ENCODE peak calls at places on chromosomes 12 and 14, in nine cellular contexts. One of them, this sample, is unnamed.

GRCh38 chr12:92717202-92717601 is 14.4 kb downstream of the PLEKHG7 start:
- DNase-seq in GM12865: no peak
- DNase-seq in AG09309: peak
- DNase-seq in cardiac muscle cell: peak
- DNase-seq in cardiac fibroblast: peak
- DNase-seq in osteocyte: no peak
- DNase-seq in GM10248: no peak
- DNase-seq in left ventricle myocardium inferior: no peak
- DNase-seq in brain microvascular endothelial cell: peak
- DNase-seq in this sample: no peak

GRCh38 chr12:89775336-89776005 is 66.8 kb upstream of the ATP2B1 start:
- DNase-seq in GM12865: no peak
- DNase-seq in AG09309: no peak
- DNase-seq in cardiac muscle cell: no peak
- DNase-seq in cardiac fibroblast: no peak
- DNase-seq in osteocyte: no peak
- DNase-seq in GM10248: no peak
- DNase-seq in left ventricle myocardium inferior: no peak
- DNase-seq in brain microvascular endothelial cell: no peak
- DNase-seq in this sample: no peak

GRCh38 chr12:95959107-95959506 is 16.0 kb downstream of the AMDHD1 start:
- DNase-seq in GM12865: no peak
- DNase-seq in AG09309: no peak
- DNase-seq in cardiac muscle cell: peak
- DNase-seq in cardiac fibroblast: peak
- DNase-seq in osteocyte: no peak
- DNase-seq in GM10248: no peak
- DNase-seq in left ventricle myocardium inferior: no peak
- DNase-seq in brain microvascular endothelial cell: no peak
- DNase-seq in this sample: no peak

GRCh38 chr14:53090853-53091252 is 62.3 kb downstream of the DDHD1 start:
- DNase-seq in GM12865: no peak
- DNase-seq in AG09309: no peak
- DNase-seq in cardiac muscle cell: no peak
- DNase-seq in cardiac fibroblast: no peak
- DNase-seq in osteocyte: no peak
- DNase-seq in GM10248: no peak
- DNase-seq in left ventricle myocardium inferior: no peak
- DNase-seq in brain microvascular endothelial cell: no peak
- DNase-seq in this sample: no peak

GRCh38 chr12:92574911-92575570 is 127.7 kb upstream of the PLEKHG7 start:
- DNase-seq in GM12865: no peak
- DNase-seq in AG09309: no peak
- DNase-seq in cardiac muscle cell: no peak
- DNase-seq in cardiac fibroblast: no peak
- DNase-seq in osteocyte: no peak
- DNase-seq in GM10248: no peak
- DNase-seq in left ventricle myocardium inferior: no peak
- DNase-seq in brain microvascular endothelial cell: no peak
- DNase-seq in this sample: no peak

GRCh38 chr14:72907886-72908285 is 14.0 kb upstream of the DPF3 start:
- DNase-seq in GM12865: no peak
- DNase-seq in AG09309: no peak
- DNase-seq in cardiac muscle cell: peak
- DNase-seq in cardiac fibroblast: no peak
- DNase-seq in osteocyte: no peak
- DNase-seq in GM10248: no peak
- DNase-seq in left ventricle myocardium inferior: no peak
- DNase-seq in brain microvascular endothelial cell: peak
- DNase-seq in this sample: no peak

GRCh38 chr12:65232490-65233077 is 45.9 kb upstream of the MSRB3 start:
- DNase-seq in GM12865: peak
- DNase-seq in AG09309: no peak
- DNase-seq in cardiac muscle cell: peak
- DNase-seq in cardiac fibroblast: peak
- DNase-seq in osteocyte: no peak
- DNase-seq in GM10248: peak
- DNase-seq in left ventricle myocardium inferior: no peak
- DNase-seq in brain microvascular endothelial cell: no peak
- DNase-seq in this sample: no peak

GRCh38 chr14:69539631-69540410 is 34.9 kb downstream of the CCDC177 start:
- DNase-seq in GM12865: no peak
- DNase-seq in AG09309: peak
- DNase-seq in cardiac muscle cell: peak
- DNase-seq in cardiac fibroblast: peak
- DNase-seq in osteocyte: no peak
- DNase-seq in GM10248: no peak
- DNase-seq in left ventricle myocardium inferior: no peak
- DNase-seq in brain microvascular endothelial cell: no peak
- DNase-seq in this sample: no peak

GRCh38 chr12:6352198-6353173 is 10.6 kb upstream of the TNFRSF1A start:
- DNase-seq in GM12865: no peak
- DNase-seq in AG09309: no peak
- DNase-seq in cardiac muscle cell: no peak
- DNase-seq in cardiac fibroblast: no peak
- DNase-seq in osteocyte: no peak
- DNase-seq in GM10248: no peak
- DNase-seq in left ventricle myocardium inferior: no peak
- DNase-seq in brain microvascular endothelial cell: no peak
- DNase-seq in this sample: no peak

GRCh38 chr14:60651936-60652673 is 2.8 kb upstream of the SIX1 start:
- DNase-seq in GM12865: no peak
- DNase-seq in AG09309: no peak
- DNase-seq in cardiac muscle cell: no peak
- DNase-seq in cardiac fibroblast: no peak
- DNase-seq in osteocyte: no peak
- DNase-seq in GM10248: no peak
- DNase-seq in left ventricle myocardium inferior: no peak
- DNase-seq in brain microvascular endothelial cell: no peak
- DNase-seq in this sample: no peak

GRCh38 chr14:88660056-88660455 is 97.2 kb downstream of the ZC3H14 start:
- DNase-seq in GM12865: no peak
- DNase-seq in AG09309: peak
- DNase-seq in cardiac muscle cell: peak
- DNase-seq in cardiac fibroblast: peak
- DNase-seq in osteocyte: no peak
- DNase-seq in GM10248: no peak
- DNase-seq in left ventricle myocardium inferior: no peak
- DNase-seq in brain microvascular endothelial cell: no peak
- DNase-seq in this sample: no peak

GRCh38 chr14:101962503-101962874 is 1.9 kb upstream of the DYNC1H1 start:
- DNase-seq in GM12865: no peak
- DNase-seq in AG09309: peak
- DNase-seq in cardiac muscle cell: peak
- DNase-seq in cardiac fibroblast: peak
- DNase-seq in osteocyte: peak
- DNase-seq in GM10248: no peak
- DNase-seq in left ventricle myocardium inferior: peak
- DNase-seq in brain microvascular endothelial cell: peak
- DNase-seq in this sample: no peak

GRCh38 chr14:42163136-42163535 is 556.5 kb downstream of the LRFN5 start:
- DNase-seq in GM12865: no peak
- DNase-seq in AG09309: no peak
- DNase-seq in cardiac muscle cell: no peak
- DNase-seq in cardiac fibroblast: no peak
- DNase-seq in osteocyte: no peak
- DNase-seq in GM10248: no peak
- DNase-seq in left ventricle myocardium inferior: no peak
- DNase-seq in brain microvascular endothelial cell: no peak
- DNase-seq in this sample: no peak

GRCh38 chr14:50109342-50109741 is 7.0 kb downstream of the VCPKMT start:
- DNase-seq in GM12865: no peak
- DNase-seq in AG09309: no peak
- DNase-seq in cardiac muscle cell: peak
- DNase-seq in cardiac fibroblast: peak
- DNase-seq in osteocyte: no peak
- DNase-seq in GM10248: no peak
- DNase-seq in left ventricle myocardium inferior: no peak
- DNase-seq in brain microvascular endothelial cell: peak
- DNase-seq in this sample: no peak
- TF ChIP-seq CTCF in GM12865: no peak
- TF ChIP-seq CTCF in AG09309: peak
- TF ChIP-seq CTCF in cardiac muscle cell: peak
- TF ChIP-seq CTCF in cardiac fibroblast: peak
- TF ChIP-seq CTCF in osteocyte: peak
- TF ChIP-seq CTCF in GM10248: no peak
- TF ChIP-seq CTCF in left ventricle myocardium inferior: no peak
- TF ChIP-seq CTCF in brain microvascular endothelial cell: peak
- TF ChIP-seq CTCF in this sample: peak

DNA sequence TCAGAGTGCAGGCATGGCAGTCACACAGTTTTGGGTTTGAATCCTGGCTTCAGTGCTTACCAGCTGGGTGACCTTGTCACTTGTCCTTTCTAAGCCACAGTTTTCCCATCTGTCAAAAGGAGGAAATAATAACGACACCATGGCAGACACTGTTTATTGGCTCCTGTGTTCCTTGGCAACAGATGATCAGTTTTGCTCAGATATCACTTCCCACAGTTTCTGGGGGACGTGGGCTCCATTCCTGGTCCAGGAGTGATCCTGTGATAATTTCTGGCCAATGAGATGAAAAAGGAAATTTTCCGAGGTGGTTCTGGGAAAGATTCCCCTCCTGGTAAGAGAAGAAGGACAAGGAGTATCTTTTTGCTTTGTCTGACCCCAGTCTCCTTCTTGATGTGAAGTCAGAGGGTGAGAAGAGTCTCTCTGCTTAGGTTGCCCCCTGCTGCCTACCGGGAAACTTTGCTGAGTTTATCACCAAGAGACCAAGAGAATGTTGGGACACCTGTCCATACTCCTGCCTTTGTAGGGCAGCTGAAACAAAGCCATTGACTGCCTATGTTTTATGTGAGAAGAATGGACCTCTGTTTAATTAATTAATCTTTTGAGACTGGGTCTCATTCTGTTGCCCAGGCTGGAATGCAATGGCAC is 178.9 kb upstream of the NRXN3 start:
- DNase-seq in GM12865: peak
- DNase-seq in AG09309: no peak
- DNase-seq in cardiac muscle cell: no peak
- DNase-seq in cardiac fibroblast: no peak
- DNase-seq in osteocyte: peak
- DNase-seq in GM10248: no peak
- DNase-seq in left ventricle myocardium inferior: no peak
- DNase-seq in brain microvascular endothelial cell: no peak
- DNase-seq in this sample: no peak
- TF ChIP-seq CTCF in GM12865: peak
- TF ChIP-seq CTCF in AG09309: no peak
- TF ChIP-seq CTCF in cardiac muscle cell: peak
- TF ChIP-seq CTCF in cardiac fibroblast: peak
- TF ChIP-seq CTCF in osteocyte: no peak
- TF ChIP-seq CTCF in GM10248: no peak
- TF ChIP-seq CTCF in left ventricle myocardium inferior: peak
- TF ChIP-seq CTCF in brain microvascular endothelial cell: peak
- TF ChIP-seq CTCF in this sample: no peak

DNA sequence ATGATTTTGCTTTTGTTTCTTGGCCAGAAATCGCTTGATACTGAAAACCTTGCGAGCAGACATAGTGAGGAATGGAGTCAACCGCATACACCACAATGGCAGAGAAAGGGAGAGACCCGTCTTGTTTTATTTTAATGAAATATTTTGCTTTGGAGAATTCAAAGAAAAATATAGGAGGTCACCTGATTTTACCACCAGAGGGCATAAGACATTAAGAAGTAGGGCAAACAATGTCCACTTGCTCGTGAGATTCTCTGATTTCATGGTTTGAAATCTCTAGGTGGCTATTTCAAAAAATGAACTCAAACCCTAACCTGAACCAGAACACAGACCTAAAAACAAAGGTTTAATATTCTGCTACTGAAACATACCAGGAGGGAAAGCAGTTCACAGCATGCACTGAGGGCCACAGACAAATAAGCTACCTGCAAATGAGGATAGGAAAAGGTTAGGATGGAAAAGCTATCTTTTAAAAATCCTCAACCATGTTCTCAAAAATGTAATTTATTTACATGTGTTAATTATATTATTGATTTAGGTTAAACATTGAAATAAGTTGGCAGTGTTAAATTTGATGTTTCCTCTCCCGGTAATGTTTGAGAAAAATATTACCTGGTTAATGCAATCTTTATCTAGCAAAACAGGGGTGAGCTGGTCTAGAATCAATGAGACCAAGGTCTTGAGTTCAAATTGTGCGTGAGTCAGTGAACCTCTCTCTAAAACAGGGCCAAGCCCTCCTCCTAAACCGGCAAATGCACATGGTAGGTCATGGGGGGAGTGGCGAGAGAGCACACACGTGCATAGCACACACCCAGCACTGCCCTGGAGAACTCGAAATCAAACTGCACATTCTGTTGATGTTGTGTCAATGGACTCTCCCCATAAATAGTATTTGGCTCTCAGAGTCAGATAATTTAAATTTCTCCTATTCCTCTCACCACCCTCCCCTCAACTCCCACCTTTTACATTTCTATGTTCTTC is 12.5 kb downstream of the IFNG-AS1 start:
- DNase-seq in GM12865: peak
- DNase-seq in AG09309: peak
- DNase-seq in cardiac muscle cell: peak
- DNase-seq in cardiac fibroblast: no peak
- DNase-seq in osteocyte: no peak
- DNase-seq in GM10248: no peak
- DNase-seq in left ventricle myocardium inferior: no peak
- DNase-seq in brain microvascular endothelial cell: no peak
- DNase-seq in this sample: no peak
- TF ChIP-seq CTCF in GM12865: peak
- TF ChIP-seq CTCF in AG09309: peak
- TF ChIP-seq CTCF in cardiac muscle cell: peak
- TF ChIP-seq CTCF in cardiac fibroblast: peak
- TF ChIP-seq CTCF in osteocyte: peak
- TF ChIP-seq CTCF in GM10248: peak
- TF ChIP-seq CTCF in left ventricle myocardium inferior: peak
- TF ChIP-seq CTCF in brain microvascular endothelial cell: peak
- TF ChIP-seq CTCF in this sample: peak

GRCh38 chr12:2180737-2181082 is 127.9 kb downstream of the CACNA1C start:
- DNase-seq in GM12865: no peak
- DNase-seq in AG09309: no peak
- DNase-seq in cardiac muscle cell: no peak
- DNase-seq in cardiac fibroblast: no peak
- DNase-seq in osteocyte: no peak
- DNase-seq in GM10248: no peak
- DNase-seq in left ventricle myocardium inferior: peak
- DNase-seq in brain microvascular endothelial cell: no peak
- DNase-seq in this sample: no peak

GRCh38 chr12:2185751-2186341 is 133.1 kb downstream of the CACNA1C start:
- DNase-seq in GM12865: no peak
- DNase-seq in AG09309: peak
- DNase-seq in cardiac muscle cell: no peak
- DNase-seq in cardiac fibroblast: no peak
- DNase-seq in osteocyte: no peak
- DNase-seq in GM10248: no peak
- DNase-seq in left ventricle myocardium inferior: no peak
- DNase-seq in brain microvascular endothelial cell: no peak
- DNase-seq in this sample: no peak

GRCh38 chr12:2179953-2180736 is 127.4 kb downstream of the CACNA1C start:
- DNase-seq in GM12865: no peak
- DNase-seq in AG09309: peak
- DNase-seq in cardiac muscle cell: peak
- DNase-seq in cardiac fibroblast: peak
- DNase-seq in osteocyte: no peak
- DNase-seq in GM10248: no peak
- DNase-seq in left ventricle myocardium inferior: peak
- DNase-seq in brain microvascular endothelial cell: peak
- DNase-seq in this sample: no peak

GRCh38 chr12:2187195-2187963 is 134.6 kb downstream of the CACNA1C start:
- DNase-seq in GM12865: no peak
- DNase-seq in AG09309: no peak
- DNase-seq in cardiac muscle cell: no peak
- DNase-seq in cardiac fibroblast: no peak
- DNase-seq in osteocyte: no peak
- DNase-seq in GM10248: no peak
- DNase-seq in left ventricle myocardium inferior: no peak
- DNase-seq in brain microvascular endothelial cell: no peak
- DNase-seq in this sample: no peak

GRCh38 chr12:2183556-2184541 is 131.1 kb downstream of the CACNA1C start:
- DNase-seq in GM12865: no peak
- DNase-seq in AG09309: peak
- DNase-seq in cardiac muscle cell: peak
- DNase-seq in cardiac fibroblast: peak
- DNase-seq in osteocyte: no peak
- DNase-seq in GM10248: no peak
- DNase-seq in left ventricle myocardium inferior: no peak
- DNase-seq in brain microvascular endothelial cell: peak
- DNase-seq in this sample: no peak
- TF ChIP-seq CTCF in GM12865: no peak
- TF ChIP-seq CTCF in AG09309: peak
- TF ChIP-seq CTCF in cardiac muscle cell: peak
- TF ChIP-seq CTCF in cardiac fibroblast: peak
- TF ChIP-seq CTCF in osteocyte: peak
- TF ChIP-seq CTCF in GM10248: no peak
- TF ChIP-seq CTCF in left ventricle myocardium inferior: peak
- TF ChIP-seq CTCF in brain microvascular endothelial cell: peak
- TF ChIP-seq CTCF in this sample: no peak